ENCODE peak calls at places on chromosomes 1 and 21, in four cellular contexts. G is left ventricle myocardium inferior, V is small intestine, J is PC-3. X is an unnamed sample.

GRCh38 chr21:16605588-16605987 is 875.8 kb downstream of the USP25 start:
- DNase-seq in G (no peak), V (no peak), J (no peak), X (no peak)

GRCh38 chr1:71509051-71509595 is 428.3 kb upstream of the ZRANB2 start:
- DNase-seq in G (no peak), V (no peak), J (no peak), X (no peak)

GRCh38 chr1:210189426-210189825 is 43.2 kb upstream of the SERTAD4 start:
- DNase-seq in G (no peak), V (no peak), J (no peak), X (no peak)

GRCh38 chr21:46555225-46555617 is 49.7 kb downstream of the S100B start:
- DNase-seq in G (no peak), V (no peak), J (no peak), X (no peak)

GRCh38 chr1:24825174-24825573 is 79.9 kb downstream of the CLIC4 start:
- DNase-seq in G (no peak), V (no peak), J (no peak), X (no peak)

GRCh38 chr1:180503274-180503862 is 991 bp upstream of the ACBD6 start:
- DNase-seq in G (no peak), V (no peak), J (peak; percentile 21), X (no peak)

GRCh38 chr1:223645903-223646302 is 19.6 kb downstream of the CAPN8 start:
- DNase-seq in G (no peak), V (peak; percentile 61), J (no peak), X (no peak)

GRCh38 chr1:71240656-71241055 is 159.8 kb upstream of the ZRANB2 start:
- DNase-seq in G (no peak), V (no peak), J (no peak), X (no peak)

GRCh38 chr21:36915014-36915700 is 51.3 kb downstream of the HLCS start:
- DNase-seq in G (no peak), V (peak; percentile 66), J (no peak), X (no peak)

GRCh38 chr1:6414443-6414844 is 5.3 kb downstream of the HES2 start:
- DNase-seq in G (no peak), V (peak; percentile 62), J (peak; percentile 50), X (no peak)

GRCh38 chr21:17370750-17371325 is 142.0 kb upstream of the CXADR start:
- DNase-seq in G (no peak), V (no peak), J (no peak), X (no peak)

GRCh38 chr1:95321516-95321915 is 87.5 kb downstream of the RWDD3 start:
- DNase-seq in G (no peak), V (no peak), J (no peak), X (no peak)

GRCh38 chr1:232732344-232732910 is 72.8 kb upstream of the MAP10 start:
- DNase-seq in G (no peak), V (no peak), J (no peak), X (no peak)

GRCh38 chr1:33181906-33182305 is at the start of gene TRIM62:
- DNase-seq in G (peak; percentile 91), V (peak; percentile 89), J (peak; percentile 87), X (peak; percentile 76)

GRCh38 chr1:234619794-234620247 is 9.8 kb upstream of the IRF2BP2 start:
- DNase-seq in G (no peak), V (peak; percentile 85), J (no peak), X (no peak)

GRCh38 chr1:34753163-34753562 is 1.7 kb upstream of the GJB5 start:
- DNase-seq in G (no peak), V (no peak), J (peak; percentile 81), X (no peak)

GRCh38 chr1:145702826-145703225 is 4.3 kb downstream of the PDZK1 start:
- DNase-seq in G (no peak), V (no peak), J (no peak), X (no peak)

GRCh38 chr1:44485933-44486475 is 80.9 kb downstream of the RNF220 start:
- DNase-seq in G (no peak), V (no peak), J (no peak), X (no peak)

GRCh38 chr1:39047374-39048229 is 21.5 kb downstream of the NDUFS5 start:
- DNase-seq in G (peak; percentile 19), V (no peak), J (peak; percentile 20), X (peak; percentile 16)

GRCh38 chr1:38589036-38589435 is 270.5 kb downstream of the RRAGC start:
- DNase-seq in G (peak; percentile 56), V (no peak), J (no peak), X (no peak)

GRCh38 chr1:237470712-237471310 is 419.9 kb downstream of the ZP4 start:
- DNase-seq in G (peak; percentile 59), V (peak; percentile 12), J (peak; percentile 13), X (no peak)

GRCh38 chr21:39022901-39023693 is 160.2 kb downstream of the PSMG1 start:
- DNase-seq in G (peak; percentile 87), V (no peak), J (no peak), X (peak; percentile 32)

GRCh38 chr1:162171078-162171477 is 101.6 kb downstream of the NOS1AP start:
- DNase-seq in G (no peak), V (no peak), J (no peak), X (no peak)

GRCh38 chr1:72568113-72568512 is 285.8 kb upstream of the NEGR1 start:
- DNase-seq in G (no peak), V (no peak), J (no peak), X (no peak)

GRCh38 chr1:157084720-157085119 is 14.9 kb downstream of the ETV3L start:
- DNase-seq in G (no peak), V (no peak), J (no peak), X (no peak)

GRCh38 chr1:170704256-170704655 is 40.3 kb downstream of the PRRX1 start:
- DNase-seq in G (no peak), V (no peak), J (no peak), X (no peak)

GRCh38 chr21:37587203-37587602 is 220.6 kb downstream of the DYRK1A start:
- DNase-seq in G (no peak), V (no peak), J (no peak), X (no peak)

GRCh38 chr1:182680901-182681300 is 3.5 kb downstream of the RGS8 start:
- DNase-seq in G (no peak), V (peak; percentile 52), J (peak; percentile 78), X (no peak)

DNA sequence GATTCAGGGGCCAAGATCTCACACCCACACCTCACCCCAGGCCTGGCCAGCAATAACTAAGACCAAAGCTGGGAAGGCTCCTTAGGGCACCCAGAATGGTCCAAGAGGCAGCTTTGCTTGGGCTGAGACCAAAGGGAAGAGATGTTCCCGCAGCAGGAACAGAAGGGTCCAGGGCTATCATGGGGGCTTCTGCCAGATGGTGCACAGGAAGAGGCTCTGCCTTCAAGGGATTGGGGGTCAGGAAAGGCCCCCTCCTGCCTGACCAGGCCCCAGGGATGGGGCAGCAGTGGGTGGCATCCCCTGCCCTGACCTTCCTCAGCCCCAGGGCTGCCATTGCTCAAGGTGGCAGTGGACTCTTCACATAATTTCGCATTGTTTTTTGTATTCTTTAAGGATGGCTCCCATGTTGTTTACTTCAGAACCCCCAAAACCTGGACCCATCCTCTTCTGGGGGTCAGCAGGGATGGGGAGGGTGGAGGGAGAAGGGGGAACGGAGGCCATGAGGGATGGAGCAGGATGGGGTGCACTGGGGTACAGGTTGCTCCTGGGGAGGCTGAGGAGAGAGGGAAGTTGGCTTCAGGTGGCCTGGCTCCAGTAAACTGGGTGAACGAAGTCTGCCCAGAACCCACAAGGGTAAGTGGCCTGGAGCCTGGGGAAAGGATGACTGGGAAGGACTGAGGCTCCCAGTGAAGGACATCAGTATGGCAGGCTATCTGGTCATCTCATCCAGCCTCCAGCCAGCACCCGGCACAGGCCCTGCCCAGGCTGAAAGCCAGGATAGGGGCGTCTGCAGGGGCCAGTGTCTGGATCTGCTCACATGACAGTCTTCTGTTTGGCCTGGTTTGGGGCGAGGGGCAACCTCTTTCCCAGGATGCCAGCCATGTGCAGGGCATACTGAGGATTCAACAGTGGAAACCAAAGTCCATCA is 2.6 kb upstream of the NADK start:
- DNase-seq in G (no peak), V (no peak), J (no peak), X (no peak)
- H3K4me1 ChIP-seq in G (peaks cover 78% of the 10 kb centered on the region), V (peaks cover 23% of the 10 kb centered on the region), J (peaks cover 41% of the 10 kb centered on the region), X (peaks cover 48% of the 10 kb centered on the region)

GRCh38 chr1:9910425-9911178 is 533 bp upstream of the CTNNBIP1 start:
- DNase-seq in G (peak; percentile 100), V (peak; percentile 99), J (peak; percentile 98), X (peak; percentile 100)

GRCh38 chr1:9910080-9910424 is at the start of gene CTNNBIP1:
- DNase-seq in G (no peak), V (no peak), J (no peak), X (no peak)

GRCh38 chr1:9909222-9910046 is 635 bp downstream of the CTNNBIP1 start:
- DNase-seq in G (peak; percentile 23), V (peak; percentile 37), J (peak; percentile 33), X (peak; percentile 30)

GRCh38 chr1:9914603-9914937 is 4.5 kb upstream of the CTNNBIP1 start:
- DNase-seq in G (no peak), V (no peak), J (no peak), X (no peak)

GRCh38 chr1:9912264-9912936 is 2.3 kb upstream of the CTNNBIP1 start:
- DNase-seq in G (no peak), V (peak; percentile 63), J (no peak), X (no peak)
- H3K4me1 ChIP-seq in G (peaks cover 52% of the 10 kb centered on the region), V (peaks cover 9% of the 10 kb centered on the region), J (peaks cover 9% of the 10 kb centered on the region), X (peaks cover 27% of the 10 kb centered on the region)

GRCh38 chr1:15412843-15413242 is 3.2 kb downstream of the EFHD2 start:
- DNase-seq in G (no peak), V (peak; percentile 61), J (no peak), X (no peak)

GRCh38 chr1:15413563-15414449 is 4.1 kb downstream of the EFHD2 start:
- DNase-seq in G (no peak), V (peak; percentile 63), J (no peak), X (no peak)

GRCh38 chr1:15412488-15412800 is 2.8 kb downstream of the EFHD2 start:
- DNase-seq in G (no peak), V (no peak), J (no peak), X (no peak)

GRCh38 chr1:15411593-15412487 is 2.2 kb downstream of the EFHD2 start:
- DNase-seq in G (peak; percentile 56), V (peak; percentile 64), J (peak; percentile 58), X (peak; percentile 43)

DNA sequence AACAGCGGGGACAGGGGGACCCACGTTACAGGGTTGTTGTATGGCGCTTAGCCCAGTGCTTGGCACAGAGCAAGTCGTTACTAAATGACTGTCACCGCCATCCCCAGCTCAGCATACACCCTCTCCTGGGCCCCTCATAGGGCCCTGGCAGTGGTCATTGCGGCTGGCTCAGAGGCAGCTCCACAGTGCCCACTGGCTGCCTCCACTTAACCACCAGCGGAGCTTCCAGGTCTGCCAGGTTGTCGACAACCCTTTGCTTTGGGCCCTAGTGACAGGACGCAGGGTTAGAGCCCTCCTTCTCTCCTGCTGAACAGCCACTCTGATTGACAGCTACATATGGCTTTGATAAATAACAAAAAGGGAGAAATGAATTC is 4.7 kb downstream of the EFHD2 start:
- DNase-seq in G (no peak), V (no peak), J (no peak), X (no peak)
- H3K4me1 ChIP-seq in G (peaks cover 96% of the 10 kb centered on the region), V (peaks cover 6% of the 10 kb centered on the region), J (peaks cover 61% of the 10 kb centered on the region), X (peaks cover 7% of the 10 kb centered on the region)

DNA sequence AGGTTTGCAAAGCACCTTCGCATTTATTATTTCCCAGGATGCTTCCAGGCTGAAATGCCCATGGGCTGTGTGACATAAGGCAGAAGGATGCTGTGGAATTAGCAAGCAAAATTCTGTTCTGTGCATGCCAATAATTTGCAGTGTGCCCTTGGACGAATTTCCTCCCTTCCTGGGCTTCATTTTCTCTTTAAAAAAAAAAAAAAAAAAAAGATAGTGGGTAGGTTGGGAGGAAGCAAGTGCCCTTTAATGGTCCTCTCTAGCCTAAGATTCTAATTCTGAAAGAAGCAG is 2.5 kb upstream of the ID3 start:
- DNase-seq in G (no peak), V (no peak), J (no peak), X (no peak)
- H3K4me1 ChIP-seq in G (peaks cover 78% of the 10 kb centered on the region), V (peaks cover 2% of the 10 kb centered on the region), J (peaks cover 44% of the 10 kb centered on the region), X (peaks cover 50% of the 10 kb centered on the region)

GRCh38 chr21:31731112-31731801 is 661 bp downstream of the SCAF4 start:
- DNase-seq in G (peak; percentile 40), V (peak; percentile 84), J (no peak), X (peak; percentile 43)
- H3K4me1 ChIP-seq in G (peaks cover 72% of the 10 kb centered on the region), V (peaks cover 14% of the 10 kb centered on the region), J (peaks cover 25% of the 10 kb centered on the region), X (peaks cover 46% of the 10 kb centered on the region)